ENCODE peak calls at places on chromosomes 11 and 22, in four cellular contexts. L is K562, J is GM12878, E is HL-60. I is an unnamed sample.

GRCh38 chr11:64758330-64759079 is 1.3 kb downstream of the PYGM start:
- DNase-seq in J (no peak), L (no peak), E (no peak), I (no peak)

GRCh38 chr22:47192106-47192650 is 429.7 kb downstream of the TBC1D22A start:
- DNase-seq in L (no peak), E (no peak), J (no peak), I (no peak)

GRCh38 chr22:19066531-19067271 is 55.5 kb downstream of the DGCR2 start:
- DNase-seq in J (no peak), E (no peak), L (no peak), I (no peak)

GRCh38 chr11:79206951-79207350 is 233.9 kb downstream of the TENM4 start:
- DNase-seq in E (no peak), J (no peak), L (no peak), I (no peak)

GRCh38 chr22:42752912-42753311 is 32.2 kb upstream of the A4GALT start:
- DNase-seq in L (no peak), J (peak; percentile 27), E (no peak), I (no peak)

GRCh38 chr11:86519064-86519911 is 144.6 kb downstream of the CCDC81 start:
- DNase-seq in E (no peak), J (no peak), L (no peak), I (no peak)

GRCh38 chr11:2266586-2267305 is 3.6 kb downstream of the ASCL2 start:
- DNase-seq in J (no peak), E (no peak), L (no peak), I (no peak)

GRCh38 chr11:69689484-69690319 is 14.1 kb downstream of the FGF19 start:
- DNase-seq in L (no peak), E (no peak), J (no peak), I (no peak)

GRCh38 chr11:68441466-68442230 is 18.9 kb upstream of the PPP6R3 start:
- DNase-seq in L (no peak), E (no peak), J (no peak), I (no peak)

GRCh38 chr22:26364066-26365015 is 64.7 kb upstream of the ASPHD2 start:
- DNase-seq in E (peak; percentile 13), L (peak; percentile 38), J (peak; percentile 27), I (peak; percentile 34)

GRCh38 chr22:42910221-42910942 is 53.3 kb upstream of the ARFGAP3 start:
- DNase-seq in J (no peak), E (no peak), L (no peak), I (no peak)

GRCh38 chr11:16587670-16588069 is 150.8 kb upstream of the C11orf58 start:
- DNase-seq in L (no peak), J (no peak), E (no peak), I (no peak)

GRCh38 chr11:92109476-92109875 is 115.1 kb upstream of the FAT3 start:
- DNase-seq in L (no peak), E (no peak), J (no peak), I (no peak)

GRCh38 chr11:76661835-76662434 is 8.6 kb downstream of the LRRC32 start:
- DNase-seq in J (no peak), E (no peak), L (no peak), I (no peak)

GRCh38 chr11:15745266-15745665 is 611.1 kb downstream of the SOX6 start:
- DNase-seq in J (no peak), E (no peak), L (no peak), I (no peak)

GRCh38 chr22:28032896-28033295 is 113.8 kb upstream of the PITPNB start:
- DNase-seq in J (no peak), L (no peak), E (no peak), I (no peak)

GRCh38 chr11:43503417-43503816 is 144.7 kb downstream of the TTC17 start:
- DNase-seq in J (no peak), E (no peak), L (no peak), I (no peak)

GRCh38 chr11:40219401-40219800 is 1240.1 kb downstream of the LRRC4C start:
- DNase-seq in L (no peak), E (no peak), J (no peak), I (no peak)

GRCh38 chr22:46756097-46756496 is 6.4 kb upstream of the TBC1D22A start:
- DNase-seq in E (no peak), J (no peak), L (no peak), I (no peak)

GRCh38 chr11:57248780-57249383 is 11.8 kb upstream of the APLNR start:
- DNase-seq in J (no peak), L (peak; percentile 50), E (no peak), I (no peak)

GRCh38 chr22:23688121-23688520 is 2.7 kb upstream of the RGL4 start:
- DNase-seq in J (no peak), L (no peak), E (no peak), I (no peak)

GRCh38 chr22:48586799-48587185 is 1240.9 kb downstream of the BRD1 start:
- DNase-seq in J (no peak), E (no peak), L (no peak), I (no peak)

GRCh38 chr22:35900483-35901168 is 128.0 kb downstream of the RBFOX2 start:
- DNase-seq in E (no peak), J (no peak), L (no peak), I (no peak)

GRCh38 chr22:18110194-18110943 is at the start of gene TUBA8:
- DNase-seq in E (no peak), J (no peak), L (no peak), I (peak; percentile 39)

GRCh38 chr22:38239101-38239761 is 33.6 kb downstream of the TMEM184B start:
- DNase-seq in L (no peak), E (no peak), J (no peak), I (no peak)

GRCh38 chr22:35754761-35755160 is 37.1 kb downstream of the APOL5 start:
- DNase-seq in L (no peak), J (no peak), E (no peak), I (no peak)

GRCh38 chr11:35615911-35616900 is 2.1 kb upstream of the FJX1 start:
- DNase-seq in J (no peak), E (no peak), L (peak; percentile 56), I (no peak)

GRCh38 chr11:36372101-36372767 is 76.1 kb downstream of the PRR5L start:
- DNase-seq in E (no peak), L (no peak), J (no peak), I (no peak)

GRCh38 chr22:42799462-42800405 is 57.3 kb downstream of the ARFGAP3 start:
- DNase-seq in J (no peak), L (peak; percentile 29), E (no peak), I (no peak)

GRCh38 chr22:45680932-45681700 is 9.5 kb downstream of the ATXN10 start:
- DNase-seq in E (no peak), J (no peak), L (no peak), I (no peak)

GRCh38 chr11:111938687-111939160 is 1.6 kb downstream of the DIXDC1 start:
- DNase-seq in E (no peak), J (peak; percentile 71), L (no peak), I (peak; percentile 35)

GRCh38 chr22:37309221-37310074 is 27.1 kb downstream of the CYTH4 start:
- DNase-seq in L (peak; percentile 30), J (peak; percentile 55), E (peak; percentile 85), I (peak; percentile 73)

GRCh38 chr11:65435981-65436411 is 13.4 kb downstream of the NEAT1 start:
- DNase-seq in L (no peak), J (no peak), E (no peak), I (no peak)

GRCh38 chr22:46761539-46762237 is 762 bp upstream of the TBC1D22A start:
- DNase-seq in E (no peak), J (no peak), L (no peak), I (no peak)

GRCh38 chr11:61486779-61487178 is 21.8 kb upstream of the LRRC10B start:
- DNase-seq in L (no peak), J (no peak), E (no peak), I (no peak)

GRCh38 chr11:61487342-61488025 is 21.1 kb upstream of the LRRC10B start:
- DNase-seq in L (no peak), J (no peak), E (no peak), I (no peak)

GRCh38 chr11:61491736-61492395 is 16.7 kb upstream of the LRRC10B start:
- DNase-seq in J (no peak), L (no peak), E (no peak), I (no peak)

GRCh38 chr11:61488651-61489291 is 19.8 kb upstream of the LRRC10B start:
- DNase-seq in L (peak; percentile 48), J (no peak), E (no peak), I (no peak)

DNA sequence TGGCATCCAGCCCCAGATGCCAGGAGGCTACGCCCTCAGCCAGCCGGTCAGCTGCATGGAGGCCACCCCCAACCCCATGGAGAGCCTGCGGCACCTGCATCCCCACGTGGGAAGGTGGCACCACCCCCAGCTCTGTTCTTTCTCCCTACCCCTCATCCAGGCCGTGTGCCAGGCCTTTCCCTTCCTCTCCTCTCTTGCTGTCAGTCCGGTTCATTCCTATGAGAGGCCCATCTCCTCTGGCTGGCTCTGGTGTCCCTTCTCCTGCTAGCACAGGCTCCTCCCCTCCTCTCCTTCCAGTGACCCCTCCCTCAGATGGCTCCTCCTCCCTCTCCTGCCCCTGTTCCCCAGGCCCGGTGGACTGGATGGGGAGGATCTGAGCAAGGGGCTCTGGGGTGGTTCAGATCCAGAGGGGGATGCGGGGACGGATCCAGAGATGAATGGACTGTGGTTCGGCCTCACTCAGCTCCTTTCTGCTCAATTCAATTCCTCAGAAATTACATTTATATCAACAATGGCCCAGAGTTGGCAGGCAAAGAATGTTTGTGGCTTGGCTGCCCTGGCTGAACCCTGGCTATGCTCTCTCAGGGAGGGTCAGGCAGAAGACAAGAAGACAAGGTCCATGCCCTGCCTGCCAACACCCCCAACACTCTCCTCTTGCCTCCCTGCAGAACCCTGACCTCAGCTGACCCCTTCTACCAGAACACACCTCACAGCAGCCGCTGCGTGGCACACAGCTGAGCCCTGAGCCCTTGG is 18.5 kb upstream of the LRRC10B start:
- DNase-seq in L (peak; percentile 54), J (no peak), E (no peak), I (no peak)
- TF ChIP-seq SPI1 in L (no peak), J (no peak), E (no peak), I (no peak)

GRCh38 chr11:4181780-4182721 is 87.5 kb downstream of the RRM1 start:
- DNase-seq in L (peak; percentile 71), E (peak; percentile 36), J (no peak), I (peak; percentile 62)
- TF ChIP-seq SPI1 in L (no peak), E (no peak), J (no peak), I (no peak)

GRCh38 chr11:117410861-117411725 is 83.4 kb downstream of the CEP164 start:
- DNase-seq in L (no peak), E (no peak), J (no peak), I (no peak)
- TF ChIP-seq SPI1 in L (no peak), E (no peak), J (no peak), I (no peak)

GRCh38 chr11:95085117-95085825 is 4.4 kb upstream of the ENDOD1 start:
- DNase-seq in L (no peak), E (no peak), J (no peak), I (no peak)

GRCh38 chr11:95081010-95081409 is 8.6 kb upstream of the ENDOD1 start:
- DNase-seq in J (no peak), L (no peak), E (no peak), I (no peak)

GRCh38 chr11:95084509-95084908 is 5.1 kb upstream of the ENDOD1 start:
- DNase-seq in E (no peak), L (no peak), J (no peak), I (no peak)

GRCh38 chr11:95081412-95081811 is 8.2 kb upstream of the ENDOD1 start:
- DNase-seq in E (no peak), L (no peak), J (no peak), I (no peak)

DNA sequence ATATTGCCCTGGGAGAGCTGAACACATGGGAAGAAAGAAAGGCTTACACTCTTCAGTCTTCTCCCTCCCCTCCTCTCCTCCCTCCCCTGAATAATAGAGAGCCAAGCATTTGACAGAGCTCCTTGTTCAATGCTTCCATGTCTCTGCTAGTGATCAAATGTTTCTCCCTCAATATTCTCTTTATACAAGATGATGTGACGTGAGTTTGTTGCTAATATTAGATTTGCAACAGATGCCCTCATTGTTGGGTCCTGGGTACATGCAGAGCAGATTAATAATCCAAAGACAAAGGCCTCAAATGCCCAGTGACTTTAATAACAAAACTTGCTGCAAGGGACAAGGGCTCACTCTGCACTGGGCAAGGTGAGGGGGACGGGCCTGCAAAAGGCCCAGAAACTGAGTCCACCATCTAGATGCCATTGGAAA is 7.1 kb upstream of the ENDOD1 start:
- DNase-seq in L (no peak), E (no peak), J (no peak), I (no peak)
- TF ChIP-seq SPI1 in L (no peak), E (no peak), J (no peak), I (no peak)

I was measured in GM12891.